ENCODE peak calls at places on chromosomes 12 and 14, in six cellular contexts. L is stromal cell of bone marrow; H is LoVo; D is caudate nucleus; B is activated CD4-positive, alpha-beta T cell treated with anti-CD3 and anti-CD28 coated beads, Interleukin-2, amount 50 U/mL, for 48 hours; W is neural progenitor cell. X is an unnamed sample.

GRCh38 chr12:13252616-13253015 is 56.1 kb downstream of the EMP1 start:
- DNase-seq in L (no peak), H (no peak), D (no peak), B (no peak), W (no peak), X (no peak)

GRCh38 chr12:45342848-45343247 is 127.0 kb downstream of the ANO6 start:
- DNase-seq in L (no peak), H (no peak), D (no peak), B (no peak), W (no peak), X (no peak)

GRCh38 chr12:46492471-46493351 is 120.1 kb upstream of the SLC38A2 start:
- DNase-seq in L (peak), H (peak), D (no peak), B (no peak), W (no peak), X (peak)

GRCh38 chr12:26425587-26426260 is 230.4 kb downstream of the SSPN start:
- DNase-seq in L (peak), H (no peak), D (no peak), B (no peak), W (no peak), X (no peak)

GRCh38 chr12:12350868-12351463 is 924 bp upstream of the MANSC1 start:
- DNase-seq in L (no peak), H (peak), D (no peak), B (no peak), W (peak), X (no peak)

GRCh38 chr12:75560167-75560566 is 48.8 kb upstream of the KRR1 start:
- DNase-seq in L (peak), H (peak), D (no peak), B (no peak), W (no peak), X (no peak)

GRCh38 chr12:16062611-16063010 is 151.5 kb downstream of the DERA start:
- DNase-seq in L (peak), H (no peak), D (no peak), B (no peak), W (no peak), X (no peak)

GRCh38 chr12:62291888-62292760 is 31.9 kb downstream of the USP15 start:
- DNase-seq in L (no peak), H (no peak), D (no peak), B (peak), W (no peak), X (no peak)

GRCh38 chr14:29311983-29312382 is 545.4 kb downstream of the FOXG1 start:
- DNase-seq in L (no peak), H (no peak), D (no peak), B (no peak), W (no peak), X (no peak)

GRCh38 chr14:99779751-99780150 is 13.5 kb upstream of the EML1 start:
- DNase-seq in L (no peak), H (no peak), D (no peak), B (no peak), W (no peak), X (no peak)

GRCh38 chr12:111435661-111436201 is 30.0 kb downstream of the SH2B3 start:
- DNase-seq in L (no peak), H (no peak), D (no peak), B (no peak), W (no peak), X (no peak)

GRCh38 chr12:71872999-71873398 is 33.4 kb downstream of the TBC1D15 start:
- DNase-seq in L (no peak), H (no peak), D (no peak), B (no peak), W (no peak), X (no peak)

GRCh38 chr12:122021822-122022392 is at the start of gene BCL7A:
- DNase-seq in L (peak), H (peak), D (peak), B (peak), W (peak), X (no peak)

GRCh38 chr12:53098354-53098981 is 1.0 kb downstream of the IGFBP6 start:
- DNase-seq in L (peak), H (peak), D (no peak), B (peak), W (no peak), X (no peak)

GRCh38 chr12:92185052-92185451 is 39.4 kb upstream of the BTG1 start:
- DNase-seq in L (no peak), H (no peak), D (no peak), B (peak), W (no peak), X (no peak)

GRCh38 chr12:26768611-26769603 is 64.1 kb downstream of the ITPR2 start:
- DNase-seq in L (no peak), H (peak), D (no peak), B (no peak), W (no peak), X (no peak)

GRCh38 chr12:94731733-94732360 is 81.5 kb upstream of the TMCC3 start:
- DNase-seq in L (no peak), H (no peak), D (no peak), B (no peak), W (peak), X (no peak)

GRCh38 chr12:6925543-6926279 is 2.0 kb upstream of the ATN1 start:
- DNase-seq in L (peak), H (peak), D (peak), B (no peak), W (peak), X (peak)

GRCh38 chr12:69107541-69107940 is 131.8 kb upstream of the CPSF6 start:
- DNase-seq in L (no peak), H (no peak), D (no peak), B (no peak), W (no peak), X (no peak)

GRCh38 chr14:92600318-92601053 is 86.9 kb downstream of the RIN3 start:
- DNase-seq in L (peak), H (no peak), D (no peak), B (no peak), W (no peak), X (no peak)

GRCh38 chr12:88805692-88806091 is 225.4 kb upstream of the KITLG start:
- DNase-seq in L (no peak), H (no peak), D (no peak), B (no peak), W (peak), X (no peak)